ENCODE peak calls at places on chromosomes 13 and 19, in four cellular contexts. O is mesendoderm, R is body of pancreas, K is MM.1S. L is an unnamed sample.

GRCh38 chr19:5863030-5863665 is 7.2 kb downstream of the FUT5 start:
- DNase-seq in K (no peak), R (no peak), O (no peak), L (no peak)

GRCh38 chr13:23703241-23703640 is 133.0 kb downstream of the TNFRSF19 start:
- DNase-seq in O (no peak), K (no peak), R (no peak), L (no peak)

GRCh38 chr13:20525144-20525600 is 485 bp downstream of the CRYL1 start:
- DNase-seq in R (peak; percentile 47), K (peak; percentile 6), O (peak; percentile 23), L (no peak)

GRCh38 chr13:101767096-101767495 is 314.6 kb downstream of the ITGBL1 start:
- DNase-seq in R (no peak), O (no peak), K (no peak), L (no peak)

GRCh38 chr13:28022848-28023518 is 34.5 kb upstream of the URAD start:
- DNase-seq in R (peak; percentile 24), K (no peak), O (peak; percentile 64), L (no peak)

GRCh38 chr19:50979758-50980157 is 4.0 kb downstream of the KLK7 start:
- DNase-seq in O (peak; percentile 18), K (no peak), R (no peak), L (no peak)

GRCh38 chr19:4049432-4049831 is 17.3 kb downstream of the ZBTB7A start:
- DNase-seq in O (no peak), K (no peak), R (no peak), L (no peak)

GRCh38 chr19:21482863-21483276 is 22.5 kb upstream of the ZNF429 start:
- DNase-seq in O (peak; percentile 79), R (peak; percentile 78), K (peak; percentile 31), L (peak; percentile 67)

GRCh38 chr19:18419699-18420460 is 682 bp downstream of the SSBP4 start:
- DNase-seq in O (no peak), K (no peak), R (peak; percentile 40), L (no peak)

GRCh38 chr13:67950594-67950993 is 720.5 kb upstream of the PCDH9 start:
- DNase-seq in R (no peak), K (no peak), O (no peak), L (no peak)

GRCh38 chr13:23992722-23993438 is 95.6 kb upstream of the C1QTNF9B start:
- DNase-seq in O (no peak), K (no peak), R (no peak), L (no peak)

GRCh38 chr19:51796195-51796679 is 1.3 kb downstream of the FPR3 start:
- DNase-seq in K (no peak), O (no peak), R (no peak), L (no peak)

GRCh38 chr19:28296506-28296905 is 916.4 kb downstream of the UQCRFS1 start:
- DNase-seq in K (no peak), O (no peak), R (no peak), L (no peak)

GRCh38 chr19:35641515-35642151 is at the start of gene ETV2:
- DNase-seq in K (no peak), O (peak; percentile 86), R (no peak), L (no peak)

GRCh38 chr13:27820524-27821482 is 28.5 kb downstream of the GSX1 start:
- DNase-seq in O (no peak), R (no peak), K (no peak), L (no peak)

GRCh38 chr13:108176685-108177274 is 38.6 kb downstream of the LIG4 start:
- DNase-seq in K (no peak), O (peak; percentile 57), R (peak; percentile 45), L (peak; percentile 44)

GRCh38 chr19:10238172-10238783 is 7.1 kb upstream of the S1PR2 start:
- DNase-seq in K (no peak), R (no peak), O (no peak), L (no peak)

GRCh38 chr19:30053558-30053957 is 111.5 kb downstream of the URI1 start:
- DNase-seq in K (no peak), O (no peak), R (no peak), L (no peak)

GRCh38 chr19:12847159-12848139 is 9.1 kb downstream of the MAST1 start:
- DNase-seq in R (peak; percentile 88), O (peak; percentile 91), K (peak; percentile 75), L (no peak)

GRCh38 chr13:28805193-28805819 is 14.8 kb upstream of the MTUS2 start:
- DNase-seq in K (peak; percentile 26), O (peak; percentile 56), R (no peak), L (no peak)

GRCh38 chr13:59991395-59991794 is 172.3 kb downstream of the DIAPH3 start:
- DNase-seq in K (no peak), O (peak; percentile 41), R (no peak), L (no peak)

GRCh38 chr13:112905990-112906641 is 62.9 kb upstream of the MCF2L start:
- DNase-seq in O (peak; percentile 79), K (peak; percentile 48), R (no peak), L (no peak)

GRCh38 chr13:89968468-89968867 is 1379.0 kb upstream of the MIR17HG start:
- DNase-seq in K (no peak), O (no peak), R (no peak), L (no peak)

GRCh38 chr13:107799001-107799400 is 416.3 kb downstream of the LIG4 start:
- DNase-seq in O (peak; percentile 37), K (no peak), R (no peak), L (no peak)

GRCh38 chr13:87168390-87168789 is 502.8 kb upstream of the SLITRK5 start:
- DNase-seq in K (no peak), R (no peak), O (no peak), L (no peak)

GRCh38 chr13:113854238-113855011 is 9.5 kb downstream of the GAS6 start:
- DNase-seq in K (peak; percentile 65), O (no peak), R (peak; percentile 13), L (peak; percentile 42)

DNA sequence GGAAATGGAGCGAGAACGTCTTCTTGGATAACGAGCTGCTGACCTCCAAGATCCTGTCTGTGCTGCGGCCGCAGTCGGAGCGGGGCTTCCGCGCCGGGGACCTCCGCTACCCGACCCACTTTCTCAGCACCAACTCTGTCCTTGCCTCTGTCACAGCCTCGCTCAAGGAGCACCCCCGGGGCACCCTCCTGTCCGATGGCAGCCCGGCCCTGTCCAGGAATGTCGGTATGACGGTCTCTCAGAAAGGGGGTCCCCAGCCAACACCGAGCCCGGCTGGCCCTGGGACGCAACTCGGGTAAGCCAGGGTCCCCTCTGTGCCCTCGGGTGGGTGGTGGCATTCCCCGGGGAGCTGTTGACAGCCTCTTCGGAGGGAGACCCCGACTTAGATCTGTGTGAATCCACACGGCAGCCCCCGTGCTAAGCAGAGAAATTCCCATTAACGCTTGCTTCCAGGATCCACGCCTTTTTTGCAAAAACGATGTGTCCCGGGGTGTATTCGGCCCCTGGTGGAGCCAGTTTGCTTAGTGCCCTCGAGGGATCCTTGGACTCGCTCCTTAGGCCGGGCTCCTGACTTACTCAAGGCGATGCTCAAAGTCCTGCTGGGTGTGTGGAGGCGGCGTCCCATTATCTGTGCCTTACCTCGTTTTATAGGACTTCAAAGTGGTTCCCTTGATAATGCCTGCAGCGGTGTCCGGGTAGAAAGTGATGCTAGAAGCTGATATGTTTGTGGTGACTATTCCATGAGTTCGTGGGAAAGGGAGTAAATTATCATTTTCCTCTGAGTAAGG is 48.5 kb downstream of the PEX11G start:
- DNase-seq in K (no peak), O (peak; percentile 23), R (no peak), L (no peak)
- H3K4me3 ChIP-seq in K (no peak overlapping the region), O (no peak overlapping the region), R (no peak overlapping the region), L (no peak overlapping the region)

DNA sequence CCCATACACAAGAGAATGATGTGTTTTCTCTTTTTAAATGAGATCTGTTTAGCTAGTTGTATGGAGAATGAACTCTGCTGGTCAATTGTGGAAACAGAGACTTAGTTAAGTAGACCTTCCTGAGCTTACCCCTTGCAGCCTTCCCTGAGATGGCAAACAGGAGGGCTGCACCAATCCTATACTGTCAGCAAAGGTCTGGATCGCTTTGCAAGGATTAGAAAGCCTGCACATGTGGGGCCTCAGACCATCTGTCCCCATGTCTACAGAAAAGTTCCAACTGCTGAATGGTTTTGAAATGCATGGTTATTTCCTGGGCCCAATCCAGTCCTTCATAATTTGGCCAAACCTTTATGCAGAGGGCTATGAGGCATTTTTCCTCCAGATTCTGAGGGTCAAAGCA is 183.9 kb upstream of the SLC10A2 start:
- DNase-seq in O (no peak), R (no peak), K (no peak), L (no peak)
- H3K4me3 ChIP-seq in O (no peak overlapping the region), R (no peak overlapping the region), K (no peak overlapping the region), L (no peak overlapping the region)

GRCh38 chr13:25180450-25180794 is 8.3 kb upstream of the AMER2 start:
- DNase-seq in K (no peak), R (no peak), O (no peak), L (no peak)
- H3K4me3 ChIP-seq in K (no peak overlapping the region), R (no peak overlapping the region), O (no peak overlapping the region), L (no peak overlapping the region)

DNA sequence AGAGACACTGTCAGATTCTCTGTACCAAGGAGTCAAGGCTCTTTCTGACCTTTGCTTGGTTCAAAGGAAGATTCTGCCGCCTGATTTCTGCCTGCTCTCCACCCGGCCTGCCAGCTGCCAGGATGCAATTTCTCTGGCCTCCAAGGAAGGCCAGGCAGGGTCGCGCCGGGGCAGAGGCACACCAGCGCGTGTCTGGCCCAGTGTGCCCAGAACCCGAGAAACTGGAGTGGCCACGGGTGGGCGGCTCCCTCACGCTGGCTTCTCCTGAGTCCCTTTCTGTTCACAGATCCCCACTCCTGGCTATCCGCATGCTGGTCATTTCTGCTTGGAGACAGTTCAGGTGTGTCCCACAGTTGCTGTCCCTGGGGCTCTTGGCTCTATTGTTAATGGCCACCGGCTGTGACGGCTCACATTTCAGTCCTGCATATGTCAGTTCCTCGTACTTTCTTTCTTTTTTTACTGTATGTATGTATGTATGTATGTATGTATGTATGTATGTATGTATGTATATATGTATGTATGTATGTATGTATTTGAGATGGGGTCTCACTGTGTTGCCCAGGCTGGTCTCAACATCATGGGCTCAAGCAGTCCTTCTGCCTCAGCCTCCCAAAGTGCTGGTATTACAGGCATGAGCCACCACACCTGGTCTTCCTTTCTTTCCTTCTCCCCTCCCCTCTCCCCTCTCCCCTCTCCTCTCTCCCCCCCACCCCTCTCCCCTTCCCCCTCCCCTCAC is 16.9 kb downstream of the TMPRSS9 start:
- DNase-seq in R (no peak), O (no peak), K (no peak), L (no peak)
- H3K4me3 ChIP-seq in R (no peak overlapping the region), O (no peak overlapping the region), K (no peak overlapping the region), L (no peak overlapping the region)

DNA sequence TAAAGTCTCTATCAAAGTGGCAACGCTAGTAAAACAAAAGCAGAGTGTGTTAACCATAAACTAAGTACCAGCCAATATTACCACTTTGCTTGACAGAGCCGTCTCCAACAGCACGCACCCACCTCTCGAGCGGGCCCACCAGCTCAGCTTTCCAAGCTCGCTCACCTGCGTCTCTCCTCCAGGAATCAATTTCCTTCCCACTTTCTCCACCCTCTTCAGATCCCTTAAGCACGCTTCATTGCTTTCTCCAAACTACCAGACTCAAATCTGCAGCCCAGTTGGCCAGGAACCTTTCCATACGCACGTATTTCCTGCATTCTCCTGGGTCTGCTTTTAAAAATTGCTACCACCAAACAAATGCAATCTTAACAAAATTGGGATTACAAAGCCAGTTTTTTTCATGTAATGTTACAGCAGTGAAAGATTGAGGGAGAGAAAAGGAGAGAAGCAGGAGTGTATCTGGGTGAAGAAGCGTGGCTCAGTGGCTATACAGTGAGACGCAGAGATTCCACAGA is 1.5 kb downstream of the ENOX1 start:
- DNase-seq in K (no peak), R (no peak), O (peak; percentile 25), L (no peak)
- H3K4me3 ChIP-seq in K (no peak overlapping the region), R (no peak overlapping the region), O (no peak overlapping the region), L (no peak overlapping the region)

L was measured in Jurkat, Clone E6-1.